ENCODE peak calls at places on chromosomes 16 and 17, in seven cellular contexts. G is lower leg skin, U is uterus, B is GM12865, M is fibroblast of the aortic adventitia, P is choroid plexus epithelial cell, H is psoas muscle. L is an unnamed sample.

GRCh38 chr17:7336240-7337175 is at the start of gene ACAP1:
- DNase-seq in G (no peak), U (no peak), B (peak; percentile 88), M (no peak), P (no peak), H (no peak), L (no peak)

GRCh38 chr16:87648698-87649487 is 46.6 kb downstream of the JPH3 start:
- DNase-seq in G (no peak), U (no peak), B (no peak), M (no peak), P (no peak), H (no peak), L (no peak)

GRCh38 chr17:49241763-49242312 is 11.3 kb upstream of the PHOSPHO1 start:
- DNase-seq in G (no peak), U (no peak), B (no peak), M (no peak), P (no peak), H (no peak), L (no peak)

GRCh38 chr17:46262271-46262670 is 32.7 kb upstream of the LRRC37A start:
- DNase-seq in G (no peak), U (no peak), B (no peak), M (no peak), P (no peak), H (no peak), L (no peak)

GRCh38 chr16:70737377-70738082 is 51.7 kb upstream of the MTSS2 start:
- DNase-seq in G (peak; percentile 71), U (peak; percentile 71), B (peak; percentile 95), M (peak; percentile 91), P (peak; percentile 98), H (peak; percentile 81), L (peak; percentile 73)

GRCh38 chr16:88063201-88063773 is 112.1 kb downstream of the BANP start:
- DNase-seq in G (peak; percentile 49), U (peak; percentile 67), B (no peak), M (peak; percentile 91), P (peak; percentile 74), H (peak; percentile 62), L (peak; percentile 57)

GRCh38 chr17:73261952-73262675 is 434 bp upstream of the CPSF4L start:
- DNase-seq in G (no peak), U (no peak), B (no peak), M (no peak), P (peak; percentile 52), H (peak; percentile 36), L (no peak)

GRCh38 chr17:4973431-4973830 is 5.8 kb upstream of the SPAG7 start:
- DNase-seq in G (no peak), U (no peak), B (no peak), M (no peak), P (no peak), H (no peak), L (no peak)

GRCh38 chr16:48608452-48608851 is 1.5 kb downstream of the N4BP1 start:
- DNase-seq in G (no peak), U (no peak), B (peak; percentile 81), M (no peak), P (no peak), H (no peak), L (no peak)

GRCh38 chr17:39818282-39819000 is 45.7 kb downstream of the IKZF3 start:
- DNase-seq in G (no peak), U (no peak), B (peak; percentile 59), M (no peak), P (no peak), H (no peak), L (no peak)
- H3K4me3 ChIP-seq in G (no peak overlapping the region), U (no peak overlapping the region), B (peak overlapping the region; percentile 14), M (no peak overlapping the region), P (no peak overlapping the region), H (no peak overlapping the region), L (no peak overlapping the region)

GRCh38 chr16:83887088-83887487 is 11.8 kb upstream of the MLYCD start:
- DNase-seq in G (no peak), U (no peak), B (no peak), M (no peak), P (peak; percentile 23), H (no peak), L (peak; percentile 17)
- TF ChIP-seq CTCF in G (no peak), U (no peak), B (no peak), M (peak; percentile 4), P (peak; percentile 35), H (no peak), L (peak; percentile 13)

GRCh38 chr16:67173323-67173722 is 3.0 kb downstream of the NOL3 start:
- DNase-seq in G (no peak), U (no peak), B (no peak), M (no peak), P (no peak), H (no peak), L (no peak)
- H3K4me3 ChIP-seq in G (no peak overlapping the region), U (no peak overlapping the region), B (peak overlapping the region; percentile 53), M (peak overlapping the region; percentile 55), P (no peak overlapping the region), H (peak overlapping the region; percentile 67), L (peak overlapping the region; percentile 52)

GRCh38 chr16:53822936-53823529 is 119.1 kb downstream of the FTO start:
- DNase-seq in G (no peak), U (no peak), B (peak; percentile 61), M (peak; percentile 14), P (peak; percentile 60), H (no peak), L (peak; percentile 69)

GRCh38 chr16:53826658-53827057 is 122.7 kb downstream of the FTO start:
- DNase-seq in G (no peak), U (no peak), B (no peak), M (no peak), P (no peak), H (no peak), L (no peak)

GRCh38 chr16:53817812-53818211 is 113.9 kb downstream of the FTO start:
- DNase-seq in G (no peak), U (no peak), B (no peak), M (peak; percentile 73), P (peak; percentile 65), H (no peak), L (peak; percentile 36)

GRCh38 chr16:53821487-53821886 is 117.5 kb downstream of the FTO start:
- DNase-seq in G (no peak), U (no peak), B (no peak), M (peak; percentile 43), P (peak; percentile 30), H (no peak), L (peak; percentile 20)

DNA sequence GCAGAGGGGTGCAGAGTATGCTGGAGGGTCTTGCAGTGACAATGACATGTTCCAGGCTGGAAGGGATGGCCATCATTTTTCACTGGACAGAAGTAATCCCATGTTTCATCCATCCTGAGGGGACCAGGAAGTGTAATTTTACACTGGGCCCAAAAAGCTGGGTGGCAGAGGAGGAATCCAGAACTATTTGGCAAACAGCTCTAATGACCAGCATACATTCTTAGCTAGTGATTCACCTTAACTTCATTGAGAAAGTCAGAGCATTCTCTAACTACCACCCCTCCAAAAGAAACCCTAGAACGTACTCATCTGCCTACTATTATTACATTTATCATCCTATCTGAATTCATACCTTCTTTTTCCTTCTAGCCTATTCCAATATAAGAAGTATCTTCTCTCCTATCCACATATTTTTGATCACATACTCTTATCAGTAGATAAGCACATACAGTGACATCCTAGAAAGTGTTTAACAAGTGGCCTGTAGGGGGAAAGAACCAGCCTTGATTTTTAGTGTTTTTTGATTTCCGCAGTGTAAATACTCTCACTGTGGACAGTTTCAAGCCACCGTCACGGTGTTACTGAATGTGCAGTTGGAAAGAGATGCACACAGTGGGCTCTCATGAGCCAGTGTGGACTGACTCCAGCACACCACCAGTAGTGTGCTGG is 118.1 kb downstream of the FTO start:
- DNase-seq in G (no peak), U (no peak), B (no peak), M (peak; percentile 85), P (peak; percentile 82), H (no peak), L (peak; percentile 82)
- TF ChIP-seq CTCF in G (no peak), U (no peak), B (no peak), M (no peak), P (peak; percentile 21), H (no peak), L (peak; percentile 15)

GRCh38 chr16:25692734-25693508 is 1.2 kb downstream of the HS3ST4 start:
- DNase-seq in G (no peak), U (no peak), B (no peak), M (no peak), P (no peak), H (no peak), L (no peak)
- H3K4me3 ChIP-seq in G (no peak overlapping the region), U (no peak overlapping the region), B (no peak overlapping the region), M (no peak overlapping the region), P (no peak overlapping the region), H (no peak overlapping the region), L (no peak overlapping the region)

DNA sequence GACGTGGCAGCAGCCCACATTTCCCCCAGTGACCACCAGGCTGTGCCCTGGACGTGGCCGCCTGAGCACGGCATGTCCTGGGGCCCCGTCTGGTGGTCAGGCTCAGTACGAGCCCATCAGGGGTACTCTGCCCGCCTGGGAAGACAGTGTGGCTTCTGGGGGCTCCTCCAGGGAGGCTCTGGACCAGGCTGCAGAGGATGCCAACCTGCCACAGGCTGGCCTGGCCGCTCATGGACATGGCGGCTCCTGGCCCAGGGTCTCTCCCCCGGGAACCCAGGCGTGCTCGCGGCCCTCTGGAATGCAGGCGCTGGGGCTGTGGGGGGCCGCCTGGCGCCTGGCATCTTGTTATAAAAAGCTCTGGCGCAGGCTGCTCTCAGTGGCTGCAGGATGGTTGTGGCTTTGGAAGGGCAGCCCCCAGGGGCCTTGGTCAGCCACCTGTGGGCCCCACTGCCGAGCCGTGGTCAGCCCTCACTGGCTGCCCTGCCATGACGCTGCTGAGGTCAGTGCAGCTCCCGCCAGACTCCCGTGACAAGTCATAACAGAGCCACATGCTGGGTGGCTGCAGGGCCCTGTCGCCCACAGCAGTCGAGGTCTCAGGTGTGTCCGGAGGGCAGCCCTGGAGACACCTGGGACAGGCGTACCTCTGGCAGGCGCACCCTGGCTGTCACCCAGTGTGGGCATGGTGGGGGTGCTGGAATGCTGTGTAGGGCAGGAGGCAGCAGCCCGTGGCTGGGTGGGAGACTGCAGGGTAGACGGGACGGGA is 15.0 kb downstream of the CENPX start:
- DNase-seq in G (no peak), U (no peak), B (no peak), M (no peak), P (no peak), H (no peak), L (no peak)
- TF ChIP-seq CTCF in G (no peak), U (no peak), B (no peak), M (no peak), P (no peak), H (no peak), L (no peak)

L was measured in fibroblast of pulmonary artery.